ENCODE peak calls at places on chromosomes 4 and X, in five cellular contexts. S, P, K, E and O are unnamed samples. For H3K36me3, the result is how much of the 10 kb centered on the place peaks cover.

GRCh38 chr4:183471960-183472708 is 27.7 kb downstream of the CDKN2AIP start:
- DNase-seq in K (peak), E (peak), S (peak), P (peak), O (peak)

GRCh38 chr4:150297861-150298474 is 219.7 kb downstream of the DCLK2 start:
- DNase-seq in P (peak), K (no peak), E (peak), S (peak), O (no peak)

GRCh38 chrX:32395878-32396277 is 815.5 kb downstream of the DMD start:
- DNase-seq in P (no peak), S (no peak), E (no peak), K (no peak), O (no peak)

GRCh38 chr4:102717448-102718092 is 43.2 kb downstream of the MANBA start:
- DNase-seq in K (no peak), S (peak), P (no peak), E (no peak), O (no peak)

GRCh38 chr4:47383829-47384427 is 79.6 kb downstream of the COMMD8 start:
- DNase-seq in P (peak), K (no peak), S (peak), E (peak), O (no peak)

GRCh38 chr4:82232891-82233290 is 140.9 kb downstream of the HNRNPD start:
- DNase-seq in S (no peak), P (no peak), K (no peak), E (peak), O (no peak)

GRCh38 chrX:153924149-153924861 is 1.8 kb downstream of the ARHGAP4 start:
- DNase-seq in P (peak), E (peak), K (peak), S (no peak), O (no peak)

GRCh38 chrX:106692425-106693075 is 34.0 kb upstream of the RNF128 start:
- DNase-seq in S (peak), E (no peak), P (no peak), K (no peak), O (no peak)

GRCh38 chrX:79287724-79288123 is 79.4 kb downstream of the ITM2A start:
- DNase-seq in P (no peak), K (no peak), E (no peak), S (no peak), O (no peak)

GRCh38 chrX:119453202-119453601 is 15.0 kb upstream of the SLC25A5 start:
- DNase-seq in K (no peak), S (no peak), E (no peak), P (no peak), O (no peak)

GRCh38 chr4:90689739-90690138 is 562.5 kb downstream of the CCSER1 start:
- DNase-seq in S (no peak), E (no peak), P (no peak), K (no peak), O (no peak)

GRCh38 chrX:108072746-108073145 is 18.6 kb downstream of the PSMD10 start:
- DNase-seq in S (no peak), E (peak), K (no peak), P (no peak), O (no peak)

GRCh38 chr4:168540086-168540864 is 43.4 kb downstream of the PALLD start:
- DNase-seq in S (no peak), K (no peak), E (peak), P (peak), O (no peak)

GRCh38 chr4:26573389-26573794 is 10.5 kb upstream of the TBC1D19 start:
- DNase-seq in E (no peak), P (no peak), K (no peak), S (no peak), O (no peak)

GRCh38 chr4:99763635-99764101 is 53.0 kb upstream of the DAPP1 start:
- DNase-seq in K (no peak), E (peak), S (peak), P (no peak), O (peak)

DNA sequence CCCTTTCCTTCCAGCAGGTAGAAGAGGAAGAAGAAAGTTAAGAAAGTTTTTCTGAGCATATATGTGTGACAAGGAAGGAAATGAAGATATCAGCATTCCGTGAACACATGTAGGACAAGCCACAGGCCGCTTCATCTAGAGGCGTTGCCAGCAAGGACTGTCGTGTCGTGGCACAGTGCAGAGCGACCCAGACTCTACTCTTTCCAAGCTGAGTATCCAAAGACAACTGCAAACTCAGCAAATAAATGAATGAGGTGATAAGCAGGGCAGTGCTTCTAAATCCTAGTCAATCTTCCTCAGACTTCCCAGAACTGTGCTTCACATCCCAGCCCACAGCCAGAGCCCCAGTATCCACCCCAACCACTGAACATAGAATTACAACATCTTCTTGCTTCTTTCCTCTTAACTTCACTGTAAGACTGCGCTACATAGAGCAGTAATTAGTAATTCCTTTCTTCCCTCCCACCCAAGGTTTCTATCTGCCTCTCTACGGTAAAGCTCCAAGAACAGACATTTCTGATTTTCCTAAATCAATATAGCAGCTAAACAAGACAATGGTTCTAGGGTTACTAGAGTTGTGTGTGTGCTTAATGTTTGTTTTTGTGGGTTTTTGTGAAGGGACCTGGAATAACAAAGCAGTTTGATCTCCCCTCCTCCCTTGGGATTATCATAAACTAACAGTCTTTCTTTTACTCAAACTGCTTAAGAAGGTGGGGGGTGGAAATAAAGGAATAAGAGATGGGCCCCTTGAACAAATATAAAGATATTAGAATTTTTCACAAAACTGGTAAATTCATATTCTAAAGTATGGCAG is 71.6 kb downstream of the PAPSS1 start:
- DNase-seq in K (no peak), P (no peak), S (no peak), E (no peak), O (no peak)
- H3K36me3 ChIP-seq in K (under half), P (under half), S (under half), E (under half), O (under half)

GRCh38 chrX:30576881-30577280 is 685 bp downstream of the TASL start:
- DNase-seq in P (no peak), S (no peak), K (no peak), E (no peak), O (no peak)

GRCh38 chrX:30570505-30570904 is 7.1 kb downstream of the TASL start:
- DNase-seq in K (no peak), P (peak), S (peak), E (peak), O (no peak)

GRCh38 chrX:30573125-30573524 is 4.4 kb downstream of the TASL start:
- DNase-seq in K (no peak), P (no peak), S (no peak), E (no peak), O (no peak)

GRCh38 chrX:30572004-30572403 is 5.6 kb downstream of the TASL start:
- DNase-seq in S (peak), P (no peak), K (no peak), E (no peak), O (no peak)

DNA sequence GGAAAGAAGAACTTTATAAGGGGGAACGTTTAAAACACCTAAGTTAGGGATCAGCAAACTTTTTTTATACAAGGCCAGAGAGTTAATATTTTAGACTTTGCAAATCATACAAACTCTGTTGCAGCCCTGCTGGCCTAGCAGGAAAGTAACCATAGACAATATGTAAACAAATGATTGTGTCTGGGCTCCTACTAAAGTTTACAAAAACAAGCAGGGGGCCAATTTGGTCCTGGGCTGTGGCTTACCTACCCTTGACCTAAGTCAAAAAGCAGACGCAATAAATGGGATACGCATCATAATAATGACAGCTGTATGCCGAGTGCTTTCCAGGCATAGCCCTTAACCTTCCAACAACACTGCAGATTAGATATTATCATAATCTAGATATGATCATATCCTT is 4.9 kb downstream of the TASL start:
- DNase-seq in E (no peak), P (no peak), K (no peak), S (no peak), O (no peak)
- H3K27ac ChIP-seq in E (no peak), P (no peak), K (no peak), S (peak), O (no peak)

DNA sequence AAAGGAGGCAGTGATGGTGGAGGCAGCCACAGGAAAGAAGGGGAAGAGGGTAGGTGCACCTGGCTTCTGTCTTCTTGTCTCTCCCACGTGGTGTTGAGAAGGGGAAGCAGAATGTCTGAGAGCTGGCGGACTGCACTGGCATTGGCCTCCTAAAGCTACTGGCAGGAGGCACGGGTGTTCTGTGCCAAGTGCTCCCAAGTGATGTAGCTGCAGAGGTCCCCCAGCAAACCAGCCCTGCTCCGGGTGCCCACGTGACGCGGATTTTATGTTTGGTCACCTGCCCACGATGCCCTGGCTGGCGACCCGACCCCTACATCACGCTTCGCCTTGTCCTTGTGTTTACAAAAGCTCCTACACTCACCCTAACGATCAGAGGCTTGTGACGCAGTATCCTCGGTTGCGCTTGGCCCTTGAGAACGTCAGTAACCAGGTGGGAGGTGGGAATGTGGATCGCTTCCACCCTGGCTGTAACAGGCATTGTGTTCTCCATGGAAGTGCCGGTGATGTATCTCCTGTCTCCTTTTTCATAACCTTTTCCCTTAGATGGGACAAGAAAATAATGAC is 28.4 kb upstream of the XG start:
- DNase-seq in K (no peak), S (no peak), P (no peak), E (no peak), O (peak)
- H3K36me3 ChIP-seq in K (under half), S (under half), P (half or more), E (half or more), O (under half)

GRCh38 chr4:122917731-122918130 is 4.7 kb downstream of the NUDT6 start:
- DNase-seq in E (peak), S (no peak), K (no peak), P (no peak), O (no peak)
- H3K27ac ChIP-seq in E (no peak), S (no peak), K (no peak), P (no peak), O (no peak)

GRCh38 chr4:769511-769910 is 56.4 kb downstream of the CPLX1 start:
- DNase-seq in S (no peak), K (no peak), P (no peak), E (no peak), O (no peak)
- H3K36me3 ChIP-seq in S (under half), K (under half), P (under half), E (under half), O (under half)

GRCh38 chr4:140255919-140256318 is 101.9 kb upstream of the MAML3 start:
- DNase-seq in P (no peak), E (no peak), S (no peak), K (no peak), O (no peak)
- H3K27ac ChIP-seq in P (no peak), E (peak), S (peak), K (no peak), O (no peak)

GRCh38 chr4:77751764-77752163 is 67.4 kb downstream of the CNOT6L start:
- DNase-seq in P (no peak), K (no peak), S (no peak), E (no peak), O (no peak)
- H3K36me3 ChIP-seq in P (under half), K (under half), S (under half), E (under half), O (under half)

GRCh38 chrX:13667940-13668339 is 15.0 kb downstream of the TCEANC start:
- DNase-seq in P (no peak), E (no peak), S (no peak), K (no peak), O (no peak)
- H3K27ac ChIP-seq in P (no peak), E (no peak), S (no peak), K (no peak), O (no peak)

GRCh38 chrX:63115196-63115595 is 235.9 kb downstream of the SPIN4 start:
- DNase-seq in K (no peak), P (no peak), E (no peak), S (no peak), O (no peak)
- H3K36me3 ChIP-seq in K (under half), P (under half), E (under half), S (under half), O (under half)